ENCODE peak calls at places on chromosome 3, in five cellular contexts. One of them, this sample, is unnamed.

GRCh38 chr3:66971891-66972551 is 26.1 kb upstream of the KBTBD8 start:
- DNase-seq in breast epithelium: peak; percentile 37
- DNase-seq in body of pancreas: peak; percentile 73
- DNase-seq in sigmoid colon: peak; percentile 85
- DNase-seq in K562: peak; percentile 62
- DNase-seq in this sample: peak; percentile 51

GRCh38 chr3:54999801-55000200 is 71.9 kb upstream of the LRTM1 start:
- DNase-seq in breast epithelium: no peak
- DNase-seq in sigmoid colon: no peak
- DNase-seq in K562: no peak
- DNase-seq in body of pancreas: no peak
- DNase-seq in this sample: no peak

GRCh38 chr3:58526124-58526957 is 10.6 kb downstream of the ACOX2 start:
- DNase-seq in sigmoid colon: no peak
- DNase-seq in K562: no peak
- DNase-seq in body of pancreas: no peak
- DNase-seq in breast epithelium: no peak
- DNase-seq in this sample: peak; percentile 84

GRCh38 chr3:62586356-62586755 is 213.0 kb upstream of the FEZF2 start:
- DNase-seq in K562: no peak
- DNase-seq in sigmoid colon: no peak
- DNase-seq in body of pancreas: no peak
- DNase-seq in breast epithelium: no peak
- DNase-seq in this sample: no peak

GRCh38 chr3:8635625-8636024 is 9.0 kb downstream of the SSUH2 start:
- DNase-seq in sigmoid colon: no peak
- DNase-seq in K562: no peak
- DNase-seq in breast epithelium: no peak
- DNase-seq in body of pancreas: no peak
- DNase-seq in this sample: no peak

GRCh38 chr3:40200754-40201316 is 108.7 kb upstream of the EIF1B start:
- DNase-seq in sigmoid colon: no peak
- DNase-seq in body of pancreas: no peak
- DNase-seq in K562: no peak
- DNase-seq in breast epithelium: no peak
- DNase-seq in this sample: no peak

GRCh38 chr3:25338158-25338725 is 89.8 kb upstream of the RARB start:
- DNase-seq in breast epithelium: no peak
- DNase-seq in body of pancreas: no peak
- DNase-seq in K562: no peak
- DNase-seq in sigmoid colon: no peak
- DNase-seq in this sample: no peak

GRCh38 chr3:50503504-50503903 is at the start of gene CACNA2D2:
- DNase-seq in breast epithelium: peak; percentile 49
- DNase-seq in body of pancreas: peak; percentile 63
- DNase-seq in sigmoid colon: peak; percentile 84
- DNase-seq in K562: peak; percentile 84
- DNase-seq in this sample: no peak

GRCh38 chr3:20054549-20054987 is 14.3 kb downstream of the KAT2B start:
- DNase-seq in breast epithelium: peak; percentile 80
- DNase-seq in body of pancreas: peak; percentile 48
- DNase-seq in K562: no peak
- DNase-seq in sigmoid colon: peak; percentile 69
- DNase-seq in this sample: peak; percentile 62

GRCh38 chr3:11637901-11638668 is 5.6 kb downstream of the VGLL4 start:
- DNase-seq in body of pancreas: no peak
- DNase-seq in sigmoid colon: no peak
- DNase-seq in breast epithelium: no peak
- DNase-seq in K562: no peak
- DNase-seq in this sample: no peak

GRCh38 chr3:192727032-192727847 is at the start of gene FGF12:
- DNase-seq in body of pancreas: peak; percentile 48
- DNase-seq in sigmoid colon: peak; percentile 69
- DNase-seq in K562: peak; percentile 30
- DNase-seq in breast epithelium: peak; percentile 20
- DNase-seq in this sample: peak; percentile 22

GRCh38 chr3:122416966-122417365 is 1.1 kb upstream of the WDR5B start:
- DNase-seq in sigmoid colon: no peak
- DNase-seq in body of pancreas: peak; percentile 33
- DNase-seq in K562: no peak
- DNase-seq in breast epithelium: no peak
- DNase-seq in this sample: no peak

GRCh38 chr3:27643355-27643754 is 78.8 kb downstream of the EOMES start:
- DNase-seq in body of pancreas: no peak
- DNase-seq in sigmoid colon: no peak
- DNase-seq in breast epithelium: no peak
- DNase-seq in K562: no peak
- DNase-seq in this sample: no peak

GRCh38 chr3:177282028-177282655 is 84.9 kb upstream of the TBL1XR1 start:
- DNase-seq in sigmoid colon: no peak
- DNase-seq in breast epithelium: no peak
- DNase-seq in K562: no peak
- DNase-seq in body of pancreas: no peak
- DNase-seq in this sample: no peak

GRCh38 chr3:179148446-179149238 is 485 bp downstream of the PIK3CA start:
- DNase-seq in body of pancreas: peak; percentile 56
- DNase-seq in sigmoid colon: peak; percentile 69
- DNase-seq in K562: peak; percentile 36
- DNase-seq in breast epithelium: no peak
- DNase-seq in this sample: peak; percentile 45

GRCh38 chr3:179151474-179151873 is 3.3 kb downstream of the PIK3CA start:
- DNase-seq in body of pancreas: no peak
- DNase-seq in breast epithelium: no peak
- DNase-seq in K562: no peak
- DNase-seq in sigmoid colon: no peak
- DNase-seq in this sample: no peak

GRCh38 chr3:179147571-179148445 is at the start of gene PIK3CA:
- DNase-seq in sigmoid colon: peak; percentile 99
- DNase-seq in K562: peak; percentile 91
- DNase-seq in breast epithelium: peak; percentile 97
- DNase-seq in body of pancreas: peak; percentile 94
- DNase-seq in this sample: peak; percentile 89

GRCh38 chr3:179149951-179150350 is 1.8 kb downstream of the PIK3CA start:
- DNase-seq in body of pancreas: no peak
- DNase-seq in K562: no peak
- DNase-seq in breast epithelium: no peak
- DNase-seq in sigmoid colon: no peak
- DNase-seq in this sample: no peak

GRCh38 chr3:179149239-179149887 is 1.2 kb downstream of the PIK3CA start:
- DNase-seq in sigmoid colon: no peak
- DNase-seq in breast epithelium: no peak
- DNase-seq in K562: no peak
- DNase-seq in body of pancreas: no peak
- DNase-seq in this sample: no peak
- TF ChIP-seq POLR2A in sigmoid colon: no peak
- TF ChIP-seq POLR2A in breast epithelium: no peak
- TF ChIP-seq POLR2A in K562: no peak
- TF ChIP-seq POLR2A in body of pancreas: no peak
- TF ChIP-seq POLR2A in this sample: no peak

GRCh38 chr3:46976326-46977190 is at the start of gene CCDC12:
- DNase-seq in body of pancreas: peak; percentile 95
- DNase-seq in breast epithelium: peak; percentile 98
- DNase-seq in K562: peak; percentile 95
- DNase-seq in sigmoid colon: peak; percentile 99
- DNase-seq in this sample: peak; percentile 99
- TF ChIP-seq POLR2A in body of pancreas: peak; percentile 83
- TF ChIP-seq POLR2A in breast epithelium: peak; percentile 91
- TF ChIP-seq POLR2A in K562: peak; percentile 99
- TF ChIP-seq POLR2A in sigmoid colon: peak; percentile 95
- TF ChIP-seq POLR2A in this sample: peak; percentile 58

DNA sequence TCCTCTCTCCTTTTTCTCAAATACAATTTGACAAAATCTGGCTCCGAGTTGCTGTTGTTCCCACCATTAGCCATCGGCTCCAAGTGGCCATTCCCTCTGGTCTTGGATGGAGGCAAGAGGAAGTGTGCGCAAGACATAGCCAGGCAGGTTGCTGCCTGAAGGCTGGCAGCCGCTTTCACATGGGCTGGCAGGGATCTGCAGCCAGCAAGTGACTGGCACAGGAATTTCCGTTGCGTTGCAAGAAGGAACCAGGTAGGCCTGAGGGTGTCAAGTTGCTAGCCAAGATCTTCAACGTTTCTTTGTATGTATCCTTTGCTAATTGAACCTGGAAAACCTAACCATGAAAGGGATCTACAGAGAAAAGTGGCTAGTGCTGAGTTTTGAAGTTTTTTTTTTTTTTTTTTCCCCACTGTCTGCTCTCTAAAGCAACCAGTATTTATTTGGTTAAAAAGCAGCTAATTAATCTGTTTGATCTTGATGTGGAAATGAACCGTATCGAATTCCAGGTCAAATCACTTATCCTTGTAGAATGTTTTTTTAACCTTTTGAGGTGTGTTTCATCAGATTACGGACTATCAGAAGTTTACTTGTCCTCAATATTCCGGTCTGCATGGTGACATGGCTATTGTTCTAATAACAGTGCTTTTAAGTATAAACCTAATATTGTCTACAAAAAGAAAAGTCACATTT is 117.1 kb downstream of the FNDC3B start:
- DNase-seq in K562: no peak
- DNase-seq in sigmoid colon: no peak
- DNase-seq in breast epithelium: peak; percentile 95
- DNase-seq in body of pancreas: peak; percentile 64
- DNase-seq in this sample: no peak
- TF ChIP-seq POLR2A in K562: no peak
- TF ChIP-seq POLR2A in sigmoid colon: no peak
- TF ChIP-seq POLR2A in breast epithelium: no peak
- TF ChIP-seq POLR2A in body of pancreas: no peak
- TF ChIP-seq POLR2A in this sample: no peak

GRCh38 chr3:48685603-48686511 is at the start of gene NCKIPSD:
- DNase-seq in sigmoid colon: peak; percentile 93
- DNase-seq in K562: peak; percentile 91
- DNase-seq in breast epithelium: peak; percentile 81
- DNase-seq in body of pancreas: peak; percentile 92
- DNase-seq in this sample: peak; percentile 81
- TF ChIP-seq POLR2A in sigmoid colon: no peak
- TF ChIP-seq POLR2A in K562: peak; percentile 77
- TF ChIP-seq POLR2A in breast epithelium: peak; percentile 48
- TF ChIP-seq POLR2A in body of pancreas: peak; percentile 67
- TF ChIP-seq POLR2A in this sample: peak; percentile 92

GRCh38 chr3:196638922-196639516 is 475 bp upstream of the NRROS start:
- DNase-seq in breast epithelium: no peak
- DNase-seq in body of pancreas: no peak
- DNase-seq in sigmoid colon: no peak
- DNase-seq in K562: no peak
- DNase-seq in this sample: no peak
- TF ChIP-seq POLR2A in breast epithelium: no peak
- TF ChIP-seq POLR2A in body of pancreas: no peak
- TF ChIP-seq POLR2A in sigmoid colon: no peak
- TF ChIP-seq POLR2A in K562: no peak
- TF ChIP-seq POLR2A in this sample: no peak

GRCh38 chr3:30245805-30246622 is 360.4 kb upstream of the TGFBR2 start:
- DNase-seq in breast epithelium: no peak
- DNase-seq in body of pancreas: no peak
- DNase-seq in sigmoid colon: no peak
- DNase-seq in K562: no peak
- DNase-seq in this sample: no peak
- TF ChIP-seq POLR2A in breast epithelium: no peak
- TF ChIP-seq POLR2A in body of pancreas: no peak
- TF ChIP-seq POLR2A in sigmoid colon: no peak
- TF ChIP-seq POLR2A in K562: no peak
- TF ChIP-seq POLR2A in this sample: no peak

GRCh38 chr3:56683122-56683817 is at the start of gene TASOR:
- DNase-seq in breast epithelium: peak; percentile 77
- DNase-seq in body of pancreas: peak; percentile 84
- DNase-seq in sigmoid colon: peak; percentile 91
- DNase-seq in K562: peak; percentile 91
- DNase-seq in this sample: peak; percentile 84
- TF ChIP-seq POLR2A in breast epithelium: peak; percentile 52
- TF ChIP-seq POLR2A in body of pancreas: peak; percentile 66
- TF ChIP-seq POLR2A in sigmoid colon: peak; percentile 78
- TF ChIP-seq POLR2A in K562: no peak
- TF ChIP-seq POLR2A in this sample: peak; percentile 67

GRCh38 chr3:136728918-136729317 is 23.3 kb downstream of the STAG1 start:
- DNase-seq in K562: no peak
- DNase-seq in breast epithelium: no peak
- DNase-seq in sigmoid colon: no peak
- DNase-seq in body of pancreas: no peak
- DNase-seq in this sample: no peak
- TF ChIP-seq POLR2A in K562: no peak
- TF ChIP-seq POLR2A in breast epithelium: no peak
- TF ChIP-seq POLR2A in sigmoid colon: no peak
- TF ChIP-seq POLR2A in body of pancreas: no peak
- TF ChIP-seq POLR2A in this sample: no peak